ENCODE peak calls at places on chromosomes 3 and 15, in four cellular contexts. F, V, I and Z are unnamed samples.

GRCh38 chr15:30046414-30046813 is 36.3 kb upstream of the GOLGA8J start:
- DNase-seq in F (no peak), V (no peak), I (no peak), Z (no peak)

GRCh38 chr15:72727154-72727553 is 41.1 kb downstream of the BBS4 start:
- DNase-seq in F (peak), V (no peak), I (no peak), Z (no peak)

GRCh38 chr15:76336254-76337046 is at the start of gene ISL2:
- DNase-seq in F (peak), V (peak), I (peak), Z (no peak)

GRCh38 chr3:13462822-13463221 is 17.3 kb upstream of the HDAC11 start:
- DNase-seq in F (no peak), V (no peak), I (no peak), Z (no peak)

GRCh38 chr15:85741662-85742061 is 53.1 kb downstream of the KLHL25 start:
- DNase-seq in F (no peak), V (no peak), I (no peak), Z (no peak)

GRCh38 chr15:64990168-64990470 is 405 bp upstream of the SPG21 start:
- DNase-seq in F (no peak), V (no peak), I (peak), Z (no peak)

GRCh38 chr3:13258986-13259514 is 161.1 kb downstream of the NUP210 start:
- DNase-seq in F (no peak), V (no peak), I (no peak), Z (no peak)

GRCh38 chr3:181921220-181921619 is 209.5 kb downstream of the SOX2 start:
- DNase-seq in F (no peak), V (no peak), I (no peak), Z (no peak)

GRCh38 chr3:1987983-1988382 is 110.7 kb upstream of the CNTN4 start:
- DNase-seq in F (no peak), V (no peak), I (no peak), Z (no peak)

GRCh38 chr3:13065727-13066126 is 7.5 kb downstream of the IQSEC1 start:
- DNase-seq in F (no peak), V (no peak), I (no peak), Z (no peak)

GRCh38 chr15:31459011-31459748 is 132.5 kb downstream of the KLF13 start:
- DNase-seq in F (no peak), V (no peak), I (no peak), Z (no peak)

GRCh38 chr3:5010140-5010539 is 30.9 kb downstream of the BHLHE40 start:
- DNase-seq in F (no peak), V (no peak), I (no peak), Z (no peak)

GRCh38 chr3:130677310-130677709 is 69.3 kb downstream of the PIK3R4 start:
- DNase-seq in F (no peak), V (peak), I (no peak), Z (no peak)

GRCh38 chr3:179528786-179529185 is 33.9 kb upstream of the ACTL6A start:
- DNase-seq in F (no peak), V (no peak), I (no peak), Z (no peak)

GRCh38 chr3:134315286-134316106 is 58.8 kb downstream of the AMOTL2 start:
- DNase-seq in F (no peak), V (no peak), I (no peak), Z (no peak)

GRCh38 chr3:138351151-138351550 is 2.8 kb downstream of the MRAS start:
- DNase-seq in F (no peak), V (no peak), I (no peak), Z (no peak)

GRCh38 chr3:37092484-37092883 is 81.9 kb downstream of the LRRFIP2 start:
- DNase-seq in F (no peak), V (no peak), I (no peak), Z (no peak)

GRCh38 chr15:29612701-29613100 is 209.6 kb downstream of the TJP1 start:
- DNase-seq in F (no peak), V (no peak), I (no peak), Z (no peak)

GRCh38 chr15:83515171-83515570 is 68.0 kb downstream of the SH3GL3 start:
- DNase-seq in F (no peak), V (no peak), I (no peak), Z (no peak)

GRCh38 chr3:126649556-126650092 is 5.3 kb downstream of the TXNRD3 start:
- DNase-seq in F (no peak), V (no peak), I (no peak), Z (no peak)

GRCh38 chr3:99938270-99938955 is 120.8 kb downstream of the CMSS1 start:
- DNase-seq in F (no peak), V (no peak), I (no peak), Z (no peak)

GRCh38 chr3:184066211-184066610 is 13.4 kb downstream of the HTR3C start:
- DNase-seq in F (no peak), V (no peak), I (no peak), Z (no peak)

GRCh38 chr3:33339758-33340157 is 62.5 kb downstream of the FBXL2 start:
- DNase-seq in F (no peak), V (no peak), I (no peak), Z (no peak)

GRCh38 chr3:49017978-49018706 is at the start of gene DALRD3:
- DNase-seq in F (peak), V (peak), I (peak), Z (no peak)

GRCh38 chr3:183178833-183179549 is 16.5 kb upstream of the LAMP3 start:
- DNase-seq in F (no peak), V (peak), I (no peak), Z (no peak)

GRCh38 chr3:184604039-184604955 is 42.7 kb downstream of the EPHB3 start:
- DNase-seq in F (no peak), V (peak), I (no peak), Z (no peak)

GRCh38 chr3:104273046-104273649 is 1093.6 kb upstream of the ALCAM start:
- DNase-seq in F (peak), V (no peak), I (peak), Z (peak)

GRCh38 chr3:115982629-115983028 is 359.3 kb downstream of the GAP43 start:
- DNase-seq in F (no peak), V (no peak), I (no peak), Z (no peak)

GRCh38 chr3:31828007-31828406 is 153.1 kb downstream of the OSBPL10 start:
- DNase-seq in F (no peak), V (no peak), I (no peak), Z (no peak)

GRCh38 chr3:35946857-35947514 is 307.7 kb downstream of the ARPP21 start:
- DNase-seq in F (no peak), V (no peak), I (no peak), Z (no peak)

GRCh38 chr3:150920236-150920635 is 15.0 kb upstream of the MINDY4B start:
- DNase-seq in F (no peak), V (no peak), I (no peak), Z (no peak)

GRCh38 chr3:81760215-81760614 is 1.2 kb downstream of the GBE1 start:
- DNase-seq in F (no peak), V (no peak), I (no peak), Z (no peak)

GRCh38 chr15:48965972-48966371 is 2.3 kb upstream of the SHC4 start:
- DNase-seq in F (no peak), V (no peak), I (peak), Z (no peak)

GRCh38 chr3:43995078-43995928 is 246.4 kb upstream of the TOPAZ1 start:
- DNase-seq in F (no peak), V (no peak), I (no peak), Z (no peak)

GRCh38 chr3:195794708-195795107 is 17.0 kb downstream of the MUC4 start:
- DNase-seq in F (no peak), V (no peak), I (no peak), Z (no peak)
- TF ChIP-seq POLR2AphosphoS5 in F (no peak), V (no peak), I (no peak), Z (no peak)

DNA sequence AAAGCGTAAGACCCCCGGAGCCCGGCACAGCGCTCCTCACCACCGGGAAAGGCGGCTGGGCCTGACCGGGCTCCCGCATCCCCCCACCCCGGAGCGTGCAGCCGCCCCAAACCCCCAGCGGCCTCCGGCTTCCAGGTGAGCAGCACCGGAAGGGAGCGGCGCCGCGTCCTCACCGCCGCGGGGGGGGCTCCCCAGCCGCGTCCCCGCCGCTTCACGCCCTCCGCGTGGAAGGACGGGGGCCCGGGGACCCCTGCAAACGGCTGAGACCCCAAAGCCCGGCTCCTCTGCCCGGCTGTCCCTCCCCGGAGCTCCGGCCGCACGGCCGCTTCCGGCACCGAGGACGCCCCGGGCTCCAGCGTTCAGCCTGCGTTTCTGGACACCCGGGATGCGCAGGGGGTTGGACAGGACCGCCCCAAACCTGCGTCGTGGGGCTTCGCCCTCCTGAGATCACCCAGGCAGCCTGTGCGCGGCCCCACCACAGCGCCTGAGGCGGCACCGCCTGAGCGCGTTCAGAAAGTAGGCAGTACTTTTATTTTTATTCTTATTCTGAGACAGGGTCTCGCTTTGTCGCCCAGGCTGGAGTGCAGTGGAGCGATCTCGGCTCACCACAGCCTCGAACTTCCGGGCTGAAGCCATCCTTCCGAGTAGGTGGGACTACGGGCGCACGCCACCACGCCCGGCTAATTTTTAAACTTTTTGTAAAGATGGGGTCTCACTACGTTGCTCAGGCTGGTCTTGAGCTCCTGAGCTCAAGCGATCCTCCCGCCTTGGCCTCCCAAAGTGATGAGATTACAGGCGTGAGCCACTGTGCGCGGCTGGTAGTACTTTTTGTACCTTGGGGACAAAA is 51.6 kb upstream of the BLM start:
- DNase-seq in F (peak), V (peak), I (peak), Z (no peak)
- TF ChIP-seq TCF7L2 in F (no peak), V (no peak), I (no peak), Z (no peak)

GRCh38 chr15:90660195-90660995 is 56.8 kb upstream of the BLM start:
- DNase-seq in F (no peak), V (peak), I (no peak), Z (no peak)
- TF ChIP-seq POLR2AphosphoS5 in F (no peak), V (no peak), I (no peak), Z (no peak)

GRCh38 chr3:192516850-192517249 is 210.5 kb downstream of the FGF12 start:
- DNase-seq in F (no peak), V (no peak), I (no peak), Z (no peak)

GRCh38 chr3:192514081-192514753 is 213.1 kb downstream of the FGF12 start:
- DNase-seq in F (no peak), V (peak), I (no peak), Z (no peak)

GRCh38 chr3:192515661-192516040 is 211.7 kb downstream of the FGF12 start:
- DNase-seq in F (no peak), V (no peak), I (no peak), Z (no peak)

DNA sequence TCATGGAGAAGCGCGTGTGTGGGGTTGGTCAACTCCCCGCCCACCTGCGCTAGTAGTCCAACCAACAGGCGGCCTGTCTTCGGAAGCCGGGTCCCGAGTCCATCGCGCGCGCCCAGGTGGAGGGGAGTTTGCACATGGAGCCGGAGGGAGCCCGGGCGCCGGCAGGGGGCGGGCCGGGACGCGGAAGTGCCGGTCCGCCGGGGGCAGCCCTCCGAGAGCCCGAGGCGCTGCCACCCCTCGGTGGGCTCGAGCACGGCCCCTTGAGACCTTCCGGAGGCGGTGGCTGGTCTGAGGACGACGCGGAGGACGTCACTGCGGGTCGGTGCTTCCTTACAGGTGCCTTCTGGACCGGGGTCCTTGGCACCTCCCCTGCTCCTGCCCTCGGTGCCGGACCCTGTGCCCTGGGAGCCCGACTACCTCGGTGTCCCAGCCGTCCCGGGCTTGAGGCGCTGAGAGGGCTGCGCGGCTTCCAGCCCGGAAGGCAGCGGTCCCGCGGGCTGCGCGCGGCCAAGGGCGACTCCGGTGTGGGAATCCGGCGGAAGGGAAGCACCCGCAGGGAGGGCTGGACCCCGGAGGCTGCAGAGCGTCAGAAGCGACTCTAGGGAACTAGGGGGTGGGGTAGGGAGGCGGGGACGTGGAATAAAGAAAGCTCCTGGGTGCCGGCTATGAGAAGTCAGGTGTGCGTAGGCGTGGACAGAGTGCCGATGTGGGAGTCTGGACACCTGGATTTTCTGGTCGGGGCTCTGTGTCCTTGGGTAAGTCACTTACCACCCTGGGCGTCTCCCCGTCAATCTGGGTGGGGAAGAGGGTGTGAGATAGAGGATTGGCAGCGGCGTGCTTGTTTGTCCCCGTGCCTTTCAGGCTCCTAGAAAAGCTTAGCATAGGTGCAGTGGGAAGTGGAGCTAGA is 212.3 kb downstream of the FGF12 start:
- DNase-seq in F (no peak), V (no peak), I (no peak), Z (no peak)
- TF ChIP-seq TCF7L2 in F (no peak), V (no peak), I (no peak), Z (no peak)

GRCh38 chr15:90814193-90814811 is 54.1 kb upstream of the FURIN start:
- DNase-seq in F (no peak), V (no peak), I (no peak), Z (no peak)
- TF ChIP-seq POLR2AphosphoS5 in F (no peak), V (no peak), I (no peak), Z (no peak)

GRCh38 chr3:148756306-148756705 is 58.6 kb downstream of the AGTR1 start:
- DNase-seq in F (no peak), V (no peak), I (no peak), Z (no peak)

GRCh38 chr3:148757238-148757930 is 59.7 kb downstream of the AGTR1 start:
- DNase-seq in F (no peak), V (no peak), I (no peak), Z (no peak)

GRCh38 chr3:148755570-148755969 is 57.9 kb downstream of the AGTR1 start:
- DNase-seq in F (no peak), V (no peak), I (no peak), Z (no peak)

GRCh38 chr3:148759425-148759824 is 61.7 kb downstream of the AGTR1 start:
- DNase-seq in F (no peak), V (no peak), I (no peak), Z (no peak)

DNA sequence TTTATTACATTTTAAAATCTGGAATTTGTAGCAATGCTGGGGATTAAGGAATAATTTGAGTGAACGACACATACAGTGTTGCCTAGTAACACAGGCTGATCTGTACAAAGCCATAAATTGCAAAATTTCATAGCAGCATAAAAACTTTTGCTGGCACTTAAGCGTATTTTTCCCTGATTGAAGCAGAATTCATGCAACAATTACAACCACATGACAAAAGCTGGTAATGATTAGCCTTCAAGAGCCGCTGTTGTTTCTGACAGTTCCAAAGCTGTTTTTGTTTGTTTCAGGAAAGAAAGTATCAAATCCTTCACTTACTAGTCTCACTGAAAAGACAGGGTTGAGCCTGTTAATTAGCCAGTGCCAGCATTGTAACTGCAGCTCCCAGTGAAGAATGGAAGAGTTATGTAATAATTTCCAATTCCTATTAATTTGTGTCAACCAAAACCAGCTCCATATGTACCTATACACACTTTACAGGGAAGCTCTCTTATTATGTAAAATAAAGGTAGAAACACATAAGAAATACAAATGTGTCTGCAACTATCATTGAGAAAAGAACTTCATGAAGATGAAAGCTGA is 60.7 kb downstream of the AGTR1 start:
- DNase-seq in F (no peak), V (no peak), I (no peak), Z (no peak)
- TF ChIP-seq TCF7L2 in F (no peak), V (no peak), I (no peak), Z (no peak)

GRCh38 chr3:70072754-70073153 is 73.2 kb downstream of the SAMMSON start:
- DNase-seq in F (no peak), V (no peak), I (no peak), Z (no peak)

GRCh38 chr3:70067860-70068479 is 68.4 kb downstream of the SAMMSON start:
- DNase-seq in F (no peak), V (no peak), I (no peak), Z (no peak)

GRCh38 chr3:70069557-70069956 is 70.0 kb downstream of the SAMMSON start:
- DNase-seq in F (no peak), V (no peak), I (no peak), Z (no peak)

GRCh38 chr3:70071138-70071537 is 71.6 kb downstream of the SAMMSON start:
- DNase-seq in F (no peak), V (no peak), I (no peak), Z (no peak)

GRCh38 chr3:70072180-70072579 is 72.6 kb downstream of the SAMMSON start:
- DNase-seq in F (peak), V (no peak), I (no peak), Z (no peak)
- TF ChIP-seq POLR2AphosphoS5 in F (no peak), V (no peak), I (no peak), Z (no peak)

GRCh38 chr3:165770781-165771180 is 66.4 kb downstream of the BCHE start:
- DNase-seq in F (no peak), V (no peak), I (no peak), Z (no peak)
- TF ChIP-seq TCF7L2 in F (no peak), V (no peak), I (no peak), Z (no peak)